ENCODE peak calls at places on chromosomes 11 and 22, in six cellular contexts. U is HCT116, B is PC-3, H is SK-N-SH, P is MM.1S, Y is neural progenitor cell. Z is an unnamed sample.

GRCh38 chr11:95711162-95711944 is 78.2 kb downstream of the FAM76B start:
- DNase-seq in H (no peak), P (no peak), Y (no peak), B (no peak), U (no peak), Z (no peak)

GRCh38 chr11:116505466-116506247 is 267.1 kb downstream of the BUD13 start:
- DNase-seq in P (no peak), B (no peak), Y (no peak), H (peak), U (no peak), Z (no peak)

GRCh38 chr22:49402169-49402568 is 425.5 kb downstream of the BRD1 start:
- DNase-seq in B (no peak), H (no peak), Y (no peak), U (no peak), P (no peak), Z (no peak)

GRCh38 chr22:39954584-39955055 is 5.6 kb upstream of the TMA7B start:
- DNase-seq in Y (no peak), H (no peak), P (no peak), U (no peak), B (peak), Z (no peak)

GRCh38 chr11:14577290-14577689 is 57.1 kb upstream of the PSMA1 start:
- DNase-seq in B (no peak), U (no peak), P (no peak), H (no peak), Y (no peak), Z (no peak)

GRCh38 chr22:47198801-47199251 is 436.4 kb downstream of the TBC1D22A start:
- DNase-seq in P (no peak), H (peak), U (no peak), B (no peak), Y (no peak), Z (no peak)

GRCh38 chr11:64728757-64729365 is 5.9 kb upstream of the NRXN2 start:
- DNase-seq in B (no peak), H (no peak), Y (no peak), P (no peak), U (no peak), Z (no peak)

GRCh38 chr11:13966486-13966885 is 4.0 kb downstream of the SPON1 start:
- DNase-seq in Y (peak), H (no peak), B (no peak), P (no peak), U (no peak), Z (no peak)

GRCh38 chr11:104772806-104773241 is 125.4 kb downstream of the CASP12 start:
- DNase-seq in Y (no peak), U (peak), P (no peak), H (peak), B (peak), Z (no peak)

GRCh38 chr11:117064275-117064674 is 34.0 kb downstream of the SIK3 start:
- DNase-seq in B (peak), U (no peak), H (no peak), Y (no peak), P (peak), Z (no peak)

GRCh38 chr11:73752216-73752867 is 8.5 kb downstream of the RAB6A start:
- DNase-seq in U (no peak), H (no peak), P (no peak), Y (no peak), B (no peak), Z (no peak)

GRCh38 chr11:46026616-46027293 is 94.5 kb downstream of the PHF21A start:
- DNase-seq in Y (no peak), B (no peak), H (no peak), U (no peak), P (no peak), Z (no peak)

GRCh38 chr11:75346912-75347647 is 4.4 kb downstream of the ARRB1 start:
- DNase-seq in B (no peak), U (no peak), P (no peak), Y (no peak), H (no peak), Z (no peak)

GRCh38 chr22:29044657-29045176 is 16.9 kb downstream of the C22orf31 start:
- DNase-seq in H (no peak), B (no peak), Y (no peak), U (no peak), P (no peak), Z (no peak)

GRCh38 chr11:58524232-58525036 is 16.5 kb upstream of the OR5B21 start:
- DNase-seq in Y (peak), P (peak), H (peak), U (peak), B (peak), Z (peak)

GRCh38 chr11:116033931-116034553 is 529.8 kb upstream of the CADM1 start:
- DNase-seq in P (no peak), U (no peak), H (peak), Y (no peak), B (no peak), Z (peak)

GRCh38 chr22:47169801-47170140 is 407.3 kb downstream of the TBC1D22A start:
- DNase-seq in H (no peak), B (no peak), Y (no peak), U (no peak), P (no peak), Z (no peak)

GRCh38 chr11:18578975-18579598 is 9.4 kb downstream of the UEVLD start:
- DNase-seq in U (no peak), B (peak), P (no peak), H (no peak), Y (no peak), Z (peak)

GRCh38 chr11:119778391-119779194 is 49.6 kb upstream of the NECTIN1 start:
- DNase-seq in P (no peak), H (no peak), Y (no peak), U (no peak), B (no peak), Z (no peak)

GRCh38 chr11:70367071-70367470 is 31.3 kb upstream of the CTTN start:
- DNase-seq in B (no peak), U (no peak), H (no peak), Y (no peak), P (no peak), Z (no peak)

GRCh38 chr22:46004105-46004866 is 27.3 kb upstream of the WNT7B start:
- DNase-seq in B (no peak), H (no peak), P (peak), Y (no peak), U (no peak), Z (no peak)

GRCh38 chr11:87097582-87097981 is 59.8 kb downstream of the TMEM135 start:
- DNase-seq in H (peak), U (peak), Y (peak), P (peak), B (peak), Z (peak)

GRCh38 chr11:77147036-77147315 is 18.9 kb downstream of the MYO7A start:
- DNase-seq in B (no peak), H (no peak), Y (no peak), P (no peak), U (no peak), Z (no peak)

GRCh38 chr11:62141111-62142042 is 17.6 kb downstream of the INCENP start:
- DNase-seq in H (peak), Y (no peak), P (no peak), B (no peak), U (no peak), Z (no peak)

GRCh38 chr11:9385288-9385902 is 943 bp downstream of the IPO7 start:
- DNase-seq in U (no peak), Y (no peak), P (peak), B (no peak), H (no peak), Z (no peak)

GRCh38 chr11:14183973-14184372 is 175.0 kb downstream of the RRAS2 start:
- DNase-seq in Y (no peak), H (no peak), P (no peak), U (no peak), B (no peak), Z (no peak)

GRCh38 chr11:46039990-46040389 is 81.3 kb downstream of the PHF21A start:
- DNase-seq in U (no peak), Y (no peak), B (no peak), H (no peak), P (no peak), Z (no peak)

GRCh38 chr22:42939941-42940653 is 74.9 kb downstream of the PACSIN2 start:
- DNase-seq in B (peak), P (no peak), Y (no peak), H (no peak), U (peak), Z (no peak)

GRCh38 chr22:42273855-42274451 is 3.5 kb upstream of the TCF20 start:
- DNase-seq in Y (peak), P (no peak), U (no peak), B (no peak), H (no peak), Z (peak)

GRCh38 chr11:59545179-59546020 is 34.1 kb downstream of the OR4D9 start:
- DNase-seq in P (no peak), U (peak), Y (no peak), H (no peak), B (no peak), Z (peak)

DNA sequence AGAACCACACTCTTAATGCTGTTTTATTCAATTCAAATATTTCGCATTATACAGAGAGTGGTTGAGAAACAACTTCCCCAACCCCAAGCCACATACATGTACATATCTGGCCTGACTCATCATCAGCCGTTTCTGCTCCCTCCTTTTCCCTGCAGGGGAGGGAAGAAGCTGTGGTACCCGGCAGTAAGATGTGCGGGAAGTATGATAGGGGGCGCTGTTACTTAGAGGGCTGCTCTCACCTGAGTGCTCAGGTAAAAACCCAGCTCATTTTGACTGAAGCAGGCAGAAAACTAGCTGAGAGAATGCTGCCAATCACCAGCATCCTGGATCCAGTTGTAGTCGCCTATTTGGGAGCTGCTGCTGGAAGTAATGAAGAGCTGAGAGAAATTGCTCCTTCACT is 85.6 kb downstream of the NELL1 start:
- DNase-seq in U (no peak), P (no peak), Y (peak), H (peak), B (no peak), Z (peak)
- TF ChIP-seq CTCF in U (peak), P (peak), Y (peak), H (no peak), B (peak), Z (peak)

GRCh38 chr22:44406581-44407403 is 91.2 kb downstream of the RTL6 start:
- DNase-seq in B (no peak), U (no peak), H (no peak), P (no peak), Y (no peak), Z (peak)
- TF ChIP-seq EZH2phosphoT487 in B (no peak), U (no peak), H (no peak), P (no peak), Y (no peak), Z (no peak)

DNA sequence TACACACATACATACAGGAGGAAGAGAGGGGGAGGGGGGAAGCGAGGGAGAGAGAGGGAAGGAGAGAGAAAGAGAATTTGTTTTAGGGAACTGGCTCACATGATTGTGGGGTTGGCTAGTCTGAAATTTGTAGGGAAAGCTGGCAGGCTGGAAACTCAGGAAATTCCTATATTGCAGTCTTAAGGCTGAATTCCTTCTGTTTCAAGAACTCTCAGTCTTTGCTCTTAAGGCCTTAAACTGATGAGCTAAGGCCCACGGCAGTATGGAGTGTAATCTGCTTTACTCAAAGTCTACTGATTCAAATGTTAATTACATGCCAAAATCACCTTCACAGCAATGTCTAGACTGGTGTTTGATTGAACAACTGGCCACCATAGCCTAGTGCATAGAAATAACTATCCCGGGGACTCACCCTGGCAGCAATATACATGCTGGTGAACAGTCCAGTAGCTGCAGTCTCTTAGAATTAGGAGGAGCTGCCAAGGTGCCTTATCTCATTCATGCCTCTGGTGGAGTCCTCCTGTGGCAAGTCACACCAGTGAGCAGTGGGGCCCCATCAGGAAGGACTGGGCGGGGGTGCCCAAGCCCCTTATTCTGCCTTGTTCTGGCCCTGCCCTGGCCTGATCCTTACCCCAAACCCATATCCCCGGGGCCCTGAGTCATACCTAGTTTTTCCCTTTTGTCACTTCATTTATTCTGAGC is 59.7 kb upstream of the AMPD3 start:
- DNase-seq in B (no peak), Y (no peak), H (no peak), P (no peak), U (no peak), Z (no peak)
- TF ChIP-seq CTCF in B (no peak), Y (no peak), H (no peak), P (no peak), U (no peak), Z (no peak)

DNA sequence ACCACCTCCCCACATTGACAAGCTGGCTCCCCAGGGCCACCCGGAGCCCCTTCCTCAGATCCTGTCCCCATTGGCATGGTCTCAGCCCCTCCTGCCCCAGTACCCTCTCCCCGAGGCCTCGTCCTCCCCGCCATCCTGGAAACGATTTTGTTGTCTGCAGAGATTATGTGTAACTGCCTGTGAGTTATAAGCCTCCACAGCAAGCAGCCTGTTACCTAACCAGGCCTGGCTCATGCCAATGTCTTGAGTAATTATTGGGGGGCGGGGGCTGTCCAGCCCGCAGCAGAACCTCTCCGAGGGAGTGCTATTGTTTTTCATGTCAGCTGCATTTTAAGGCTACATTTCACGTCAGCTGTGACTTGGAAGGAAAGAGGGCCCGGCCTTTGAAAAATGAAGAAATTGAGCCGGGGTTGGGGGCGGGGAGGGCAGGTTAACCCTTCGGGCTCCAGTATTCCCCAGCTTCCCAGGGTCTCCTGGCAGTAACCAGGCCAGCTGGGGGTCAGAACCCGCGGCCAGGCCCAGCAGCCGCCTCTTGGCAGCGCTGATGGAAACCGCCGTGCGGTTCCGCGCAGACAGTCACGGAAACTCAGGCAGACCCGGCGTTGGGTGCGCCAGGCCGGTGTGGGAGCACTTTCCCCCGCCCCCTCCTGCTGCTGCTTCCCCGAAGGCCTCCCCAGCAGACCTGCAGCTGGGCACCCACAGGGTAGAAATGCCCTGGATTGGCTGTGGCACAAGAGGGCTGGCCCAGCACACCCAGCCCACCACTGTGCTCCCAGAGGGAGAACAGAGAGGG is 59.5 kb downstream of the CDKN1C start:
- DNase-seq in P (no peak), U (no peak), B (peak), Y (peak), H (peak), Z (no peak)
- TF ChIP-seq EZH2phosphoT487 in P (no peak), U (no peak), B (no peak), Y (no peak), H (no peak), Z (no peak)

GRCh38 chr11:30143098-30143705 is 87.6 kb upstream of the FSHB start:
- DNase-seq in P (peak), Y (peak), H (peak), U (peak), B (peak), Z (peak)
- TF ChIP-seq CTCF in P (peak), Y (peak), H (peak), U (peak), B (peak), Z (peak)

GRCh38 chr22:17794726-17795125 is 20.5 kb upstream of the BID start:
- DNase-seq in U (no peak), P (no peak), H (no peak), Y (no peak), B (no peak), Z (no peak)

GRCh38 chr22:17795661-17796548 is 21.6 kb upstream of the BID start:
- DNase-seq in B (no peak), Y (no peak), P (no peak), H (no peak), U (no peak), Z (no peak)

GRCh38 chr22:17795143-17795542 is 20.9 kb upstream of the BID start:
- DNase-seq in U (no peak), H (no peak), P (no peak), Y (no peak), B (no peak), Z (no peak)

GRCh38 chr22:17797721-17798559 is 23.7 kb upstream of the BID start:
- DNase-seq in U (no peak), B (no peak), P (no peak), Y (no peak), H (no peak), Z (no peak)

DNA sequence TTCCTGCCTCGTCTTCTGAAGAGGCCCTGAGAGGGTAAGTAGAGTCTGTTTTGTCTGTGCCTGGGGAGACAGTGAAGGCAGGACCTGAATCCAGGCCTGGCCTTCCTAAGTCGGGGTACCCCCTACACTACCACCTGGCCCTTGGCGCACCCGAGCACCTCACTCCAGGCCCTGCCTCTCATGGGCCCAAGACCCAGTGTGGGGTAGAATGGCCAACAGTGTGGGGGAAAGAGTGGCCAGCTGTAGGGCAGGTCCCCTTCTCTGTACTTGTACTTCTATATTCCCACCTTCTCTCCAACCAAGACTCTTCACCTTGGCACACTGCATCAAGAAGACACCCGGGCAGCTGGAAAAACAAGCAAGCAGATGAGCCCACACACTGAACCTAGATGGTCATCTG is 22.4 kb upstream of the BID start:
- DNase-seq in U (no peak), B (no peak), Y (no peak), H (no peak), P (no peak), Z (no peak)
- TF ChIP-seq EZH2phosphoT487 in U (no peak), B (no peak), Y (no peak), H (no peak), P (no peak), Z (no peak)

GRCh38 chr22:36182056-36182455 is 19.6 kb downstream of the APOL4 start:
- DNase-seq in B (no peak), Y (no peak), H (no peak), U (no peak), P (no peak), Z (no peak)

GRCh38 chr22:36182871-36183270 is 18.7 kb downstream of the APOL4 start:
- DNase-seq in U (no peak), P (no peak), B (no peak), Y (no peak), H (no peak), Z (no peak)

GRCh38 chr22:36184433-36185035 is 17.1 kb downstream of the APOL4 start:
- DNase-seq in U (no peak), Y (no peak), P (no peak), H (no peak), B (no peak), Z (no peak)

GRCh38 chr22:36183446-36183845 is 18.2 kb downstream of the APOL4 start:
- DNase-seq in Y (no peak), P (no peak), U (no peak), H (no peak), B (no peak), Z (no peak)

DNA sequence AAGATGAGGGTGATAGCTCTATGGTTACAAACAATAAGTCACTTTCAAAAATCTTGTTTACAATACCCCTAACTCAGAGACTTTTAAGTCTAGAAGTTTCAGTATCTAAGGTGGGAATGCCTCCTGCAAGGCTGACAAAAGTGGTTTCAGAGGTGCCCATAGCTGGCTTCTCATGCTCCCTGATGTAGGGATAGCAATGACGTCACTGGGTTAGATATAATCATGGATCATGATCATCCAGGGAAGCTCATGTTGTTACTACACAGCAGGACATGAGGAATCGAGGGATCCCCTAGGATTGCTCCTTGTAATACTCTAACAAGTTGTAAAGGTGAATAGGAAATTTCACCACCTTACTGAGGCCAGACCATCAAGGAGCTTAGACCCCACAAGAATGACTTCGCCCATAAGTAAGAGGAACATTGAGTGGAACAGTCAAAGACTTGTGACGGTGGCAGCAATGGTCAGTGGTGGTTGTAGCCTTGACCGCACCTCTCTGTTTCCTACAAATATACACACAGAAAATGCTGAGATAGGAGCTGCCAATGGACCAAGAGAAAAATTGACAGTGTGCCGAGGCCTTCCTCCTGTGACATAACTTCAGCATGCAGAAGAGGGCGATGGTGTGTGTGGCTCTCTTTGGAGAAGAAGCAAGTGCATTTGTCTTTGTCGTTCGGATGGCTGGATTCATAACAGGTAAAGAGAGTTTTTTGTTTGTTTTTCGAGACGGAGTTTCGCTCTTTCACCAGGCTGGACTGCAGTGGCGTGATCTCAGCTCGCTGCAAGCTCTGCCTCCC is 15.6 kb downstream of the APOL4 start:
- DNase-seq in Y (no peak), U (no peak), B (no peak), P (no peak), H (no peak), Z (no peak)
- TF ChIP-seq CTCF in Y (no peak), U (no peak), B (no peak), P (no peak), H (no peak), Z (peak)

Z was measured in GM23338.